ENCODE peak calls at places on chromosomes 13 and 19, in four cellular contexts. M, A, C and P are unnamed samples. For H3K36me3 and H3K4me1, the result is how much of the 10 kb centered on the place peaks cover.

GRCh38 chr19:11833541-11833940 is 15.0 kb upstream of the ZNF439 start:
- DNase-seq in M (no peak), C (no peak), A (no peak), P (no peak)

GRCh38 chr13:25836709-25837316 is 215.0 kb downstream of the SHISA2 start:
- DNase-seq in C (peak), A (no peak), M (no peak), P (no peak)

GRCh38 chr13:24834902-24835510 is 71.0 kb downstream of the RNF17 start:
- DNase-seq in M (peak), C (no peak), A (peak), P (no peak)

GRCh38 chr13:73809561-73809960 is 324.6 kb downstream of the KLF12 start:
- DNase-seq in A (no peak), M (no peak), C (no peak), P (no peak)

GRCh38 chr13:101773062-101773461 is 320.6 kb downstream of the ITGBL1 start:
- DNase-seq in M (no peak), A (no peak), C (no peak), P (no peak)

GRCh38 chr13:47413112-47413511 is 516.3 kb upstream of the HTR2A start:
- DNase-seq in A (no peak), M (no peak), C (no peak), P (no peak)

GRCh38 chr19:37977992-37978391 is 71.0 kb downstream of the SIPA1L3 start:
- DNase-seq in M (no peak), A (no peak), C (no peak), P (peak)

GRCh38 chr13:77056886-77057285 is 29.9 kb upstream of the FBXL3 start:
- DNase-seq in M (no peak), C (no peak), A (no peak), P (no peak)

GRCh38 chr19:15330801-15331418 is 1.4 kb downstream of the BRD4 start:
- DNase-seq in M (peak), C (no peak), A (peak), P (no peak)

GRCh38 chr13:36965767-36966166 is 33.4 kb downstream of the ALG5 start:
- DNase-seq in A (no peak), M (no peak), C (peak), P (no peak)

DNA sequence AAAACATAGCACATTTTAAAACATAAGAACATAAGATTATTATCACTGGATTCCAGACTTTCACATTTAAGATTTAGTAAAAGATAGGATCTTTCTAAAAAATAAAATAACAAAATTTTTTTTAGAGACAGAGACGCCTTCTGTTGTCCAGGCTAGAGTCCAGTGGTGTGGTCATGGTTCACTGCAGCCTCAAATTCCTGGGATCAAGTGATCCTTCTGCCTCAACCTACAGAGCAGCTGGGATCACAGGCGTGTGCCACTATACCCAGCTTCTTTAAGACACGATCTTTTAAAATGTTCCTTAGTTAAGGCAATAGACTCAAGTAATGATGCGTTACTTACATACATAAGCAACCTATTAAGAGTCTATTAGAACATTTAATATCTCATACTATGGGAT is 32.7 kb downstream of the ALG5 start:
- DNase-seq in M (no peak), A (no peak), C (no peak), P (no peak)
- H3K36me3 ChIP-seq in M (under half), A (under half), C (under half), P (half or more)

GRCh38 chr13:30360586-30360985 is 53.2 kb upstream of the KATNAL1 start:
- DNase-seq in M (no peak), C (no peak), A (no peak), P (no peak)
- H3K4me1 ChIP-seq in M (under half), C (under half), A (under half), P (under half)

GRCh38 chr19:34191355-34191962 is 19.2 kb downstream of the LSM14A start:
- DNase-seq in A (no peak), C (no peak), M (no peak), P (no peak)
- H3K27ac ChIP-seq in A (no peak), C (no peak), M (no peak), P (no peak)

DNA sequence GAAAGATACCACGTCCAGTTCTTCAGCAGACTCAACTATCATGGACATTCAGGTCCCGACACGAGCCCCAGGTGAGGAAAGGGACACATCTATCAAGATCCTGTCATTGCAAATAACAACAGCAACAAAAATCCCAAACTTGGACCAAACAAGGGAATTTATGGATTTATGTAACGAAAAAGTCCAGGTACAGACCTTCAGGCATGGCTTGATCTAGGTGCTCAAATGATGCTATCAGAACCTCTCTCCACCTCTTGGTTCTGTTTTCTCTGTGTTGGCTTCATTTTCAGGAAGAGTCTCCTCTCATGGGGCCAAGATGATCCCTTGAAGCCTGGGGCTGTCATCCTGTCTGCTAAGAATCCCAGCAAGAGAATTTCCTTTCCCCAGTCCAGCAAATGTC is 2.9 kb downstream of the FXYD5 start:
- DNase-seq in A (no peak), M (no peak), C (no peak), P (no peak)
- H3K36me3 ChIP-seq in A (under half), M (under half), C (under half), P (under half)

GRCh38 chr13:22563272-22563671 is 617.5 kb upstream of the SGCG start:
- DNase-seq in C (no peak), A (no peak), M (no peak), P (no peak)
- H3K4me1 ChIP-seq in C (under half), A (under half), M (under half), P (under half)

DNA sequence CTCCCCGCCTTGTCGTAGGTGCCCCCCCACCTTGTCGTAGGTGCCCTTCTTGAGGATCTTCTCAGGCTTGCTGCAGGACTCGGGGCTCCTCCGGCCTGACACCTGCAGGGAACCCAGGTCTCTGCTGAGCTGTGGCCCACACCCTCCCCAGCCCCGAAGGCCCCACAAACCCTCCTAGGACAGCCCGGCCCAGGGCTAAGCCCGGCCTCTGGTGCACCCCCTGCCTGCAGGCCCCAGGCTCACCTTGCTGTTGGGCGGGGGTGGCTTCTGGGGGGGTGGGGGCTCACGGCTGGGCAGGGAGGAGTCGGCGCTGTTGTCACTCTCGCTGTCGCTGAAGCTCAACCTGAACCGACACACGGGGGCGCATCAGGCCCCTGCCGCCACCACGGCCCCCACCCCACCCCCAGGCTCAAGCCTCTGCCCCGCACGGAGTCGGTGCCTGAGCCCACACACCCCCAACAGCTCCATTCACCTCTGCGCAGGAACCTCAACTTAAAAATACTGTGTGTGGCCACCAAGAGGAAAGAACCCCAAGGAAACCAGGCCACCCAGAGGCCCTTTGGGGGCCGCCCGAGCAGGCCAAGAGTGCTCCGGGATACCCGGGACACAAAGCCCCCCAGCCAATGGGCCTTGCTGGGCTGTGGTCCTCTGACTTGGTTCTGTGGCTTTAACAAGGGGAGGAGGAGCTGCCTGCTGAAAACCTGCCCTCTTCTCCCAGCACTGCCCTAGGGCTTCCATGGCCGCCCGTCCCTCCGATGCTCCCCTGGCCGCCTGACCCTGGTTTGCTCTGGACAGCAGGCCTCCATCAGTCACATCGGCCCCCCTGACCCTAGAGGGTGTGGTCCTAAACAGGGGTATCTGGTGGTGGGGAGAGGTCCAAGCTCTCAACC is 65.8 kb downstream of the MLLT1 start:
- DNase-seq in M (no peak), A (no peak), C (no peak), P (peak)
- H3K27ac ChIP-seq in M (no peak), A (no peak), C (no peak), P (no peak)